ENCODE peak calls at places on chromosomes 16 and 17, in eight cellular contexts. O is astrocyte, N is right lobe of liver, J is left lung, X is MM.1S, B is lung, E is transverse colon, L is stomach. P is an unnamed sample.

GRCh38 chr17:51841669-51842068 is 316.8 kb downstream of the CA10 start:
- DNase-seq in L (no peak), E (no peak), X (no peak), N (no peak), J (no peak), B (no peak), O (no peak), P (no peak)

GRCh38 chr17:45312477-45313418 is 4.1 kb downstream of the MAP3K14 start:
- DNase-seq in X (no peak), O (no peak), E (no peak), B (no peak), J (no peak), N (no peak), L (no peak), P (no peak)

GRCh38 chr17:4616456-4616855 is 25.0 kb downstream of the ALOX15 start:
- DNase-seq in N (no peak), L (no peak), E (no peak), X (no peak), O (no peak), B (no peak), J (no peak), P (no peak)

GRCh38 chr17:488993-489757 is 136.6 kb upstream of the RPH3AL start:
- DNase-seq in J (no peak), L (no peak), O (peak; percentile 73), N (no peak), E (no peak), B (no peak), X (no peak), P (no peak)

GRCh38 chr17:61412860-61413653 is 13.4 kb downstream of the TBX2 start:
- DNase-seq in B (peak; percentile 30), O (no peak), N (peak; percentile 46), X (no peak), J (no peak), E (no peak), L (no peak), P (peak; percentile 42)

GRCh38 chr17:29909604-29910003 is 20.4 kb downstream of the SSH2 start:
- DNase-seq in B (no peak), E (no peak), L (no peak), O (peak; percentile 49), X (no peak), N (no peak), J (no peak), P (no peak)

GRCh38 chr17:75350706-75351105 is 54.8 kb downstream of the GRB2 start:
- DNase-seq in E (no peak), J (no peak), L (no peak), N (no peak), X (no peak), B (no peak), O (no peak), P (no peak)

GRCh38 chr17:80758793-80759673 is 214.4 kb downstream of the RPTOR start:
- DNase-seq in B (no peak), N (no peak), X (no peak), E (no peak), L (no peak), J (peak; percentile 26), O (no peak), P (no peak)

GRCh38 chr16:16083421-16084156 is 134.2 kb downstream of the ABCC1 start:
- DNase-seq in J (no peak), L (no peak), N (no peak), O (no peak), E (no peak), X (no peak), B (no peak), P (no peak)

GRCh38 chr16:7055443-7055842 is 277.2 kb upstream of the RBFOX1 start:
- DNase-seq in N (no peak), E (no peak), X (no peak), J (no peak), O (no peak), B (no peak), L (no peak), P (no peak)

DNA sequence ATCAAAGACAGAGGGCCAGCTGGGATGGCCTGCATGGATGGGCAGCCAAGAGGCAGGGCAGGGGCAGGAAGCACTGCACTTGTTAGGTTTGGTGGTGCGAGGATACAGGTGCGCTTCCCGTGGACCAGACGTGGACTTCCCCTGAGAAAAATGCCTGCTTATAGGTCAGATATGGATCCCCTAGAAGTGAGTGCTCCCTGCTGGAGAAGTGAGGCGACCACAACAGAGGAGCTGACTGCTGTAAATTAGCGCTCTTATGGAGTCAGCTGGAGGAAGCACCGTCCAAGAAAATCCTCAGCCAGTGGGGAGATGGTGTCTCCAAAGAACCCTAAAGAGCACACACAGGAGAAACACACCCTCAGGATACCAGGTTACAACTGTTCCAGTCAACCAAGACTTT is 27.7 kb upstream of the CCDC182 start:
- DNase-seq in X (no peak), E (no peak), J (no peak), O (no peak), N (no peak), B (no peak), L (no peak), P (no peak)
- TF ChIP-seq CTCF in X (no peak), E (no peak), J (no peak), O (no peak), N (no peak), B (no peak), L (no peak), P (no peak)

DNA sequence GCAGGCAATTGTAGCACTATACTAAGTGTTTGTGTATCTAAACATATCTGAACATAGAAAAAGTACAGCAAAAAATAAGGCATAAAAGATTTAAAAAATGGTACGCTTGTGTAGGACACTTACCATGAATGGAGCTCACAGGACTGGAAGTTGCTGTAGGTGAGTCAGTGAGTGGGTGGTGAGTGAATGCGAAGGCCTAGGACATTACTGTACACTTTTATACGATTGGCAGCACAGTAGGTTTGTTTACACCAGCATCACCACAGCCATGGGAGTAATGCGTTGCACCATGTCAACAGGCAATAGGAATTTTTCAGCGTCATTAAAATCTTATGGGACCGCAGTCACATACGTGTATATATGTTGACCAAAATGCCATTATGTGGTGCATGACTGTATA is 45.6 kb downstream of the DNAH9 start:
- DNase-seq in X (no peak), L (no peak), O (no peak), N (no peak), B (no peak), E (no peak), J (no peak), P (no peak)
- H3K4me1 ChIP-seq in X (no peaks in the 10 kb centered on the region), L (peaks cover 5% of the 10 kb centered on the region), O (no peaks in the 10 kb centered on the region), N (no peaks in the 10 kb centered on the region), B (no peaks in the 10 kb centered on the region), E (no peaks in the 10 kb centered on the region), J (no peaks in the 10 kb centered on the region), P (peaks cover 4% of the 10 kb centered on the region)

GRCh38 chr16:17454331-17454730 is 16.4 kb downstream of the XYLT1 start:
- DNase-seq in O (no peak), L (no peak), B (no peak), N (no peak), J (no peak), X (no peak), E (no peak), P (no peak)

GRCh38 chr16:17453365-17454122 is 17.2 kb downstream of the XYLT1 start:
- DNase-seq in J (no peak), E (no peak), L (no peak), N (no peak), O (no peak), X (no peak), B (no peak), P (no peak)

GRCh38 chr16:17452931-17453330 is 17.8 kb downstream of the XYLT1 start:
- DNase-seq in E (no peak), L (no peak), B (no peak), J (no peak), X (no peak), O (peak; percentile 52), N (no peak), P (no peak)

GRCh38 chr16:17450291-17450690 is 20.5 kb downstream of the XYLT1 start:
- DNase-seq in N (no peak), E (no peak), B (no peak), O (no peak), J (no peak), L (no peak), X (no peak), P (no peak)

DNA sequence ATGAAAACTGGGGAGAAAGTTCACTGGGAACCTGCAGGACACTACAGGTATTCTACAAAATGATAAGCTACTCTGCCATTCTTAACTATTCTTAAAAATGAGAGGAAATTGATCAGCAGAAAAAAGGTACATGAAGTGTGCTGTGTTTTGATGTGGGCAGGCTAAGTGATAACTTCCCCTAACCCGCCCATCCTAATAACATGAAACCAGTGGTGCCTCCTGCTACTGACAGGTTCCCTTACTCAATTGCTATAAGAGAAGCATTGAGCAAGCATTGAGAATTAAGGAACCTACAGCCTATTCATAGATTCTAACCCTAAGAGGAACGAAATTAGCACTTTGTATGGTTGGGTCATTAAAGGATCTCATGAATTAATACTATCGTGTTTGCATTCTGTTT is 18.9 kb downstream of the XYLT1 start:
- DNase-seq in O (no peak), N (no peak), X (no peak), L (no peak), E (no peak), J (no peak), B (no peak), P (no peak)
- H3K36me3 ChIP-seq in O (peaks cover 4% of the 10 kb centered on the region), N (no peaks in the 10 kb centered on the region), X (no peaks in the 10 kb centered on the region), L (no peaks in the 10 kb centered on the region), E (no peaks in the 10 kb centered on the region), J (no peaks in the 10 kb centered on the region), B (no peaks in the 10 kb centered on the region), P (no peaks in the 10 kb centered on the region)

GRCh38 chr16:79599837-79600635 is 501 bp downstream of the MAF start:
- DNase-seq in N (peak; percentile 67), J (peak; percentile 62), E (no peak), X (peak; percentile 27), B (no peak), L (peak; percentile 72), O (peak; percentile 46), P (peak; percentile 40)

GRCh38 chr16:79599256-79599836 is 1.2 kb downstream of the MAF start:
- DNase-seq in E (no peak), L (no peak), O (peak; percentile 11), B (no peak), J (no peak), X (no peak), N (peak; percentile 52), P (no peak)

GRCh38 chr16:79597775-79598174 is 2.8 kb downstream of the MAF start:
- DNase-seq in N (no peak), J (no peak), B (no peak), O (no peak), L (no peak), E (no peak), X (no peak), P (no peak)

GRCh38 chr16:79597277-79597676 is 3.3 kb downstream of the MAF start:
- DNase-seq in B (no peak), X (no peak), N (no peak), E (no peak), J (no peak), O (no peak), L (no peak), P (no peak)

DNA sequence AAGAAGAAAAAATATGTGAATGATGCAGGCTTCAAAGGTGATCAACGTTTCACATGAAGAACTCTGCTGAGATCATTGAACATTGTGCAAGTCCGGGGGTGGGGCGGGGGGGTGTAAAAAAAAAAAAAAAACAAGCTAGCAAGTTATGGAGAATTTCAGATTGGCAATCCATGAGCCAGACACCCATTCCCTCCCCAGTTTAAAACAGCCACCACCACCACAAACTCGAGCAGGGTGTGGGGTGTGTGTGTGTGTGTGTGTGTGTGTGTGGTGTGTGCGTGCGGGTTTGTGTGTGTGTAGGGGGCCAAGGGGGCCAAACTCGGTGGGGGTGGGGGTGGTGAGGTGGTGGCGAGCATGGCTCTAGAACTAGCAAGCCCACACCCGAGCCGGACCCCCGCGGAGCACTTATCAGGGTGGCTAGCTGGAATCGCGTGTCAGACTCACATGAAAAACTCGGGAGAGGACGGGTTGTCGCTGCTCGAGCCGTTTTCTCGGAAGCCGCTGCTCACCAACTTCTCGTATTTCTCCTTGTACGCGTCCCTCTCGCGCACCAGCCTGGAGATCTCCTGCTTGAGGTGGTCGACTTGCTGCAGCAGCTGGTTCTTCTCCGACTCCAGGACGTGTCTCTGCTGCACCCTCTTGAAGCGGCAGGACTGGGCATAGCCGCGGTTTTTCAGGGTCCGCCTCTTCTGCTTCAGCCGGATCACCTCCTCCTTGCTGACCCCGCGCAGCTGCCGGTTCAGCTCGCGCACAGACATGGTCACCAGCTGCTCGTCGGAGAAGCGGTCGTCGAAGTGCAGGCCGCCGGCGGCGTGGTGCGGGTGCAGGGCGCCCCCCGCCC is 2.0 kb downstream of the MAF start:
- DNase-seq in E (peak; percentile 41), L (peak; percentile 62), X (peak; percentile 28), B (peak; percentile 60), O (peak; percentile 51), J (peak; percentile 64), N (peak; percentile 68), P (peak; percentile 54)
- TF ChIP-seq CTCF in E (no peak), L (no peak), X (no peak), B (no peak), O (no peak), J (no peak), N (no peak), P (no peak)

P was measured in mucosa of descending colon.